ENCODE peak calls at places on chromosomes 7 and 10, in four cellular contexts. J, I, C and L are unnamed samples.

GRCh38 chr10:47401874-47402645 is 18.0 kb upstream of the ZNF488 start:
- DNase-seq in J (no peak), I (no peak), C (no peak), L (no peak)

GRCh38 chr7:52289247-52289646 is 746.2 kb upstream of the POM121L12 start:
- DNase-seq in J (no peak), I (no peak), C (no peak), L (no peak)

GRCh38 chr7:24428676-24429075 is 144.6 kb upstream of the PALS2 start:
- DNase-seq in J (no peak), I (no peak), C (no peak), L (no peak)

GRCh38 chr7:46852795-46853194 is 729.1 kb downstream of the TNS3 start:
- DNase-seq in J (no peak), I (no peak), C (no peak), L (no peak)

GRCh38 chr7:123573371-123573770 is 15.8 kb upstream of the NDUFA5 start:
- DNase-seq in J (no peak), I (no peak), C (no peak), L (no peak)

GRCh38 chr7:116786791-116787443 is 75.5 kb upstream of the CAPZA2 start:
- DNase-seq in J (peak), I (no peak), C (peak), L (no peak)

GRCh38 chr7:121126801-121127534 is 138.5 kb downstream of the CPED1 start:
- DNase-seq in J (no peak), I (no peak), C (peak), L (no peak)

GRCh38 chr10:129285459-129285858 is 181.6 kb upstream of the MGMT start:
- DNase-seq in J (no peak), I (no peak), C (no peak), L (no peak)

GRCh38 chr7:47602272-47603004 is 20.5 kb upstream of the TNS3 start:
- DNase-seq in J (peak), I (no peak), C (no peak), L (no peak)

GRCh38 chr10:13594641-13595040 is 7.9 kb downstream of the PRPF18 start:
- DNase-seq in J (no peak), I (no peak), C (no peak), L (no peak)

GRCh38 chr10:1492641-1493040 is 244.7 kb downstream of the ADARB2 start:
- DNase-seq in J (no peak), I (no peak), C (no peak), L (no peak)

GRCh38 chr10:1486841-1487240 is 250.5 kb downstream of the ADARB2 start:
- DNase-seq in J (no peak), I (no peak), C (no peak), L (no peak)

GRCh38 chr10:1487288-1487687 is 250.0 kb downstream of the ADARB2 start:
- DNase-seq in J (no peak), I (no peak), C (no peak), L (no peak)

GRCh38 chr10:1489801-1490200 is 247.5 kb downstream of the ADARB2 start:
- DNase-seq in J (no peak), I (no peak), C (no peak), L (no peak)

DNA sequence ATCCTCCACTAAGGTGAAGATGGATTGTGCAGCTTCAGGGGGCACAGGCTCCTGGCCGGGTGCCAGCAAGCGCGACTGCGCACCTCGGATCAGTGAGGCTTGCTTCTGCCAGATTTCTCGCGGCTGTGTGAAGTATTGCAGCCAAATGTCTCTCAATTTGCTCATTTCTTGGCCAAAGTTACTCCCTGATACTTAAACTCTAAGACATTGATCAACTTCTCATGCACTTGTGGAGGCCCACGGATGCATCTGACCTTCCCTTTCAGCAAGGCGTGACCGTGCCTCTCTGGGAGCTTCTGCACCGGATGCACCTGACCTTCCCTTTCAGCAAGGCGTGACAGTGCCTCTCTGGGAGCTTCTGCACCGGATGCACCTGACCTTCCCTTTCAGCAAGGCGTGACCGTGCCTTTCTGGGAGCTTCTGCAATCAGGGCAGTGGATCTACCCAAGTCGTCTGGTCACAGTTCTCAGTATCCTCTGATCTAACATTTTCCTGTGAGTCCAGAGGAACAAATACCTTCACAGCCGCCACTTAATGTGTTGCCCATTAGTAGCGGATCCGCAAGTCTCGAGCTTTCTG is 248.3 kb downstream of the ADARB2 start:
- DNase-seq in J (no peak), I (no peak), C (no peak), L (no peak)
- TF ChIP-seq CTCF in J (no peak), I (no peak), C (no peak), L (no peak)

DNA sequence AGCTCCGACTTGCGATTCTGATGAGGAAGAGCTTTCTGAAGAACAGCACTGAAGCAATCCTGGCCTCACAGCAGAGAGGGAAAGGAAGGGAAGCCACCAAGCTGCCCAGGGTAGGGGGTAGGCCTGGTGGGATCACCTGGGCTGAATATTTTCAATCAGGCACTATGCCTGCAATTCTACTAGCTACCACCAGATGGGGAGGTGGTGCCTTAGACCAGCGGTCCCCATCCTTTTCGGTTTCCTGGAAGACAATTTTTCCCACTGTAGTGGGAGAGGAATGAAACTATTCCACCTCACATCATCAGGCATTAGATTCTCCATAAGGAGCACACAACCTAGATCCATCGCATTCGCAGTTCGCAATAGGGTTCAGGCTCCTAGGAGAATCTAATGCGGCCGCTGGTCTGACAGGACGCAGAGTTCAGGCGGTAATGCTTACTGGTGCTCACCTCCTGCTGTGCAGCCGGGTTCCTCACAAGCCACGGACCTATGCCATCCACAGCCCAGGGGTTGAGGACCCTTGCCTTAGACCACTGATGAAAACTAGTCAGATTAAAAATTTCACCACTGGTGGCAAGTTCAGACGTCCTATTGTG is 2.7 kb downstream of the LRRC20 start:
- DNase-seq in J (no peak), I (no peak), C (no peak), L (no peak)
- TF ChIP-seq CTCF in J (peak), I (peak), C (peak), L (peak)

GRCh38 chr10:84695983-84696382 is 367.6 kb downstream of the CCSER2 start:
- DNase-seq in J (no peak), I (no peak), C (no peak), L (no peak)
- TF ChIP-seq CTCF in J (no peak), I (no peak), C (no peak), L (no peak)

DNA sequence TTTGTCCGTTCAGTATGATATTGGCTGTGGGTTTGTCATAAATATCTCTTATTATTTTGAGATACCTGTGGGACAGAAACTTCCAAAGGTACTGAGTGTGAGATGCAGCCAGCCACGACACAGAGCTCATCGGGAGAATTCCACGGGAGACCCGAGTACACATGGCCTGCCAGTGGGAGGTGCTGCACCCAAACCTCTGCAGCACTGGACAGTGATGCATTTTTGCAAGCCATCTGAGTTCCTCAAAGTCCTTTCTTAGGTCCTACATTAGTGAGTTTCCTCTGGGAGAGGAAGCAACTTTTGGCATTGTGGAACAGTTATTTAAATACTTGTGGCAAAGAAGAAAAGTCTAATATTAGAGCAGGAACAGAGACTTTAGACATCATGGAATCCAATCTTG is 77.5 kb downstream of the ARID5B start:
- DNase-seq in J (no peak), I (no peak), C (no peak), L (no peak)
- TF ChIP-seq CTCF in J (no peak), I (no peak), C (peak), L (no peak)

GRCh38 chr10:5285186-5285585 is 79.6 kb upstream of the UCN3 start:
- DNase-seq in J (no peak), I (no peak), C (no peak), L (no peak)

GRCh38 chr10:5281355-5281754 is 83.4 kb upstream of the UCN3 start:
- DNase-seq in J (no peak), I (no peak), C (no peak), L (no peak)

GRCh38 chr10:5283305-5284158 is 81.2 kb upstream of the UCN3 start:
- DNase-seq in J (peak), I (no peak), C (peak), L (peak)

GRCh38 chr10:5282137-5282536 is 82.6 kb upstream of the UCN3 start:
- DNase-seq in J (no peak), I (no peak), C (no peak), L (no peak)

DNA sequence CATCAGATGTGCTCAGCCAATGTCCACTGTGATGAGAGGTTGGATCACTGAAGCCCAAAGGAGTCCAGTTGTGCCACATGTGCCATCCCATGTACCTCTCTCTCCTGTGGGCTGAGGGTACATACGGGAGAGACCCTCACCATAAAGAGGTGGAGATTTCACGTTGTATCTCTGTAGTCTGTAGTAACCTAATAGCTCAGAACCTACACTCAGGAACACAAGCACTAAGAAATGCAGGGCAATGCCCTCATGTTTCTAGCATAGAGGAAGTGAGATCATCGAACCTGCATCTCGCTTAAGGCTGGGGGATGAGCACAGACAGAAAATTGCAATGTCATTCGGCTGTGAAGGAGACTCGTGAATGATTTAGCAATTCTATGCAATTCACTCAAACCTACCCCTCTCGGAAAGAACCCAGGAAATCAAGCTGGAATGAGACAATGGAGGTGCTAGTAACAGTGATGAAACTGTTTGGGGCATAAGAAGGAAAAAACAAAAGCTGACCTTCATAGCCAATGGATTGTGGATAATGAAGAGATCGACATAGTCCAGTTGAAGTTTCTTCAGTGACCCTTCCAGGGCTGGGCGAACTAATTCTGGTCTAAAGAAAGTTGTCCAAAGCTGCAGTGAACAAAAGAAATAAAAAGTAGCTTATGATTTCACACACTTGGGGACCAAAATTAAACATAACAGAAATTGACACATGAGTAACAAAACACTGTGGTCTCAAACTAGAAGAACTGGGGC is 80.3 kb upstream of the UCN3 start:
- DNase-seq in J (peak), I (no peak), C (no peak), L (no peak)
- TF ChIP-seq CTCF in J (no peak), I (no peak), C (no peak), L (no peak)